ENCODE peak calls at places on chromosome 20, in five cellular contexts. H, F, I, W and K are unnamed samples.

GRCh38 chr20:31843881-31844280 is 1.5 kb downstream of the FOXS1 start:
- DNase-seq in W (no peak), H (no peak), F (no peak), I (no peak), K (no peak)

GRCh38 chr20:8331740-8332412 is 199.8 kb downstream of the PLCB1 start:
- DNase-seq in W (no peak), F (no peak), H (peak; percentile 76), I (no peak), K (peak; percentile 26)

GRCh38 chr20:33209789-33210188 is 7.4 kb upstream of the BPIFA3 start:
- DNase-seq in H (peak; percentile 52), I (no peak), W (peak; percentile 58), F (peak; percentile 78), K (no peak)

GRCh38 chr20:35702051-35702823 is 3.0 kb downstream of the ROMO1 start:
- DNase-seq in I (no peak), W (no peak), H (peak; percentile 79), F (no peak), K (peak; percentile 79)

GRCh38 chr20:1184638-1185315 is at the start of gene TMEM74B:
- DNase-seq in I (no peak), F (no peak), W (no peak), H (no peak), K (no peak)

GRCh38 chr20:35237486-35237885 is 11.0 kb downstream of the MMP24 start:
- DNase-seq in W (no peak), F (no peak), H (no peak), I (no peak), K (no peak)

GRCh38 chr20:35541118-35541782 is 628 bp upstream of the ERGIC3 start:
- DNase-seq in H (no peak), I (no peak), W (no peak), F (no peak), K (no peak)

GRCh38 chr20:235891-236290 is 8.8 kb downstream of the DEFB129 start:
- DNase-seq in F (no peak), W (no peak), H (no peak), I (no peak), K (no peak)

GRCh38 chr20:43667341-43668132 is 623 bp downstream of the MYBL2 start:
- DNase-seq in F (no peak), I (no peak), H (no peak), W (no peak), K (no peak)

GRCh38 chr20:17570347-17571152 is 675 bp downstream of the DSTN start:
- DNase-seq in W (peak; percentile 38), F (peak; percentile 58), I (peak; percentile 46), H (peak; percentile 33), K (peak; percentile 46)

GRCh38 chr20:19815553-19815991 is 57.5 kb downstream of the RIN2 start:
- DNase-seq in W (peak; percentile 66), I (no peak), H (peak; percentile 99), F (no peak), K (no peak)

GRCh38 chr20:40326794-40327193 is 362.2 kb downstream of the MAFB start:
- DNase-seq in W (no peak), F (no peak), H (no peak), I (no peak), K (no peak)

GRCh38 chr20:52291109-52291508 is 99.5 kb upstream of the ZFP64 start:
- DNase-seq in W (no peak), H (no peak), F (no peak), I (no peak), K (no peak)

GRCh38 chr20:62822788-62823651 is 6.2 kb downstream of the COL9A3 start:
- DNase-seq in F (peak; percentile 74), I (no peak), H (peak; percentile 11), W (no peak), K (no peak)

GRCh38 chr20:45857836-45858250 is 429 bp downstream of the ZSWIM3 start:
- DNase-seq in W (no peak), F (no peak), I (no peak), H (no peak), K (no peak)

GRCh38 chr20:37534401-37535157 is 6.9 kb upstream of the BLCAP start:
- DNase-seq in W (peak; percentile 49), H (peak; percentile 77), I (peak; percentile 37), F (peak; percentile 46), K (peak; percentile 76)

GRCh38 chr20:35632539-35633115 is 17.0 kb downstream of the SPAG4 start:
- DNase-seq in H (no peak), W (no peak), F (no peak), I (no peak), K (no peak)

GRCh38 chr20:25071722-25072121 is 10.2 kb downstream of the VSX1 start:
- DNase-seq in F (peak; percentile 21), I (no peak), H (no peak), W (no peak), K (no peak)

GRCh38 chr20:36167826-36168634 is 13.5 kb downstream of the EPB41L1 start:
- DNase-seq in H (peak; percentile 84), W (no peak), I (no peak), F (no peak), K (no peak)

GRCh38 chr20:23396961-23397620 is 24.2 kb downstream of the NAPB start:
- DNase-seq in I (no peak), H (peak; percentile 21), F (no peak), W (no peak), K (no peak)

GRCh38 chr20:34990231-34990630 is 34.6 kb downstream of the MYH7B start:
- DNase-seq in H (no peak), W (no peak), I (no peak), F (no peak), K (no peak)

GRCh38 chr20:2390971-2391675 is 10.4 kb downstream of the TGM6 start:
- DNase-seq in I (no peak), H (no peak), W (no peak), F (no peak), K (peak; percentile 52)

GRCh38 chr20:44745560-44746366 is at the start of gene KCNK15:
- DNase-seq in I (peak; percentile 28), H (peak; percentile 17), F (peak; percentile 62), W (peak; percentile 45), K (peak; percentile 93)

GRCh38 chr20:42461965-42462593 is 727.6 kb downstream of the PTPRT start:
- DNase-seq in F (no peak), W (no peak), I (no peak), H (no peak), K (no peak)

GRCh38 chr20:46557231-46557956 is 6.9 kb upstream of the OCSTAMP start:
- DNase-seq in F (no peak), W (no peak), I (no peak), H (peak; percentile 60), K (peak; percentile 52)

GRCh38 chr20:56630506-56631317 is 1.6 kb downstream of the TFAP2C start:
- DNase-seq in F (no peak), W (no peak), H (no peak), I (no peak), K (no peak)

GRCh38 chr20:15654208-15654649 is 919.0 kb downstream of the KIF16B start:
- DNase-seq in F (peak; percentile 45), H (peak; percentile 49), I (no peak), W (no peak), K (no peak)

GRCh38 chr20:61998343-61999121 is 67.1 kb downstream of the TAF4 start:
- DNase-seq in I (no peak), H (no peak), W (no peak), F (no peak), K (no peak)

GRCh38 chr20:6142348-6142993 is 19.6 kb upstream of the FERMT1 start:
- DNase-seq in I (no peak), F (peak; percentile 46), W (no peak), H (peak; percentile 65), K (peak; percentile 57)

GRCh38 chr20:41223112-41223511 is 85.8 kb downstream of the PLCG1 start:
- DNase-seq in I (no peak), F (no peak), H (peak; percentile 63), W (no peak), K (no peak)

GRCh38 chr20:25059866-25060465 is 2.0 kb upstream of the ACSS1 start:
- DNase-seq in W (no peak), I (no peak), F (peak; percentile 35), H (no peak), K (no peak)

GRCh38 chr20:47557791-47558190 is 56.1 kb downstream of the NCOA3 start:
- DNase-seq in H (peak; percentile 11), W (no peak), I (no peak), F (no peak), K (no peak)

GRCh38 chr20:44430270-44431065 is 45.2 kb upstream of the TTPAL start:
- DNase-seq in H (no peak), F (no peak), I (no peak), W (no peak), K (no peak)

GRCh38 chr20:41782255-41782654 is 164.1 kb upstream of the CHD6 start:
- DNase-seq in W (no peak), I (no peak), H (no peak), F (no peak), K (no peak)

GRCh38 chr20:57627972-57628650 is 7.9 kb upstream of the ZBP1 start:
- DNase-seq in H (peak; percentile 41), I (no peak), W (peak; percentile 70), F (no peak), K (peak; percentile 87)

GRCh38 chr20:33894798-33895197 is 83.7 kb downstream of the CHMP4B start:
- DNase-seq in F (no peak), H (no peak), W (no peak), I (no peak), K (no peak)

GRCh38 chr20:50957798-50958732 is at the start of gene DPM1:
- DNase-seq in I (peak; percentile 82), W (peak; percentile 92), H (peak; percentile 89), F (peak; percentile 89), K (peak; percentile 98)
- H3K4me3 ChIP-seq in I (peak within 1 kb of the TSS; percentile 92), W (peak within 1 kb of the TSS; percentile 93), H (peak within 1 kb of the TSS; percentile 91), F (peak within 1 kb of the TSS; percentile 100), K (peak within 1 kb of the TSS; percentile 95)

DNA sequence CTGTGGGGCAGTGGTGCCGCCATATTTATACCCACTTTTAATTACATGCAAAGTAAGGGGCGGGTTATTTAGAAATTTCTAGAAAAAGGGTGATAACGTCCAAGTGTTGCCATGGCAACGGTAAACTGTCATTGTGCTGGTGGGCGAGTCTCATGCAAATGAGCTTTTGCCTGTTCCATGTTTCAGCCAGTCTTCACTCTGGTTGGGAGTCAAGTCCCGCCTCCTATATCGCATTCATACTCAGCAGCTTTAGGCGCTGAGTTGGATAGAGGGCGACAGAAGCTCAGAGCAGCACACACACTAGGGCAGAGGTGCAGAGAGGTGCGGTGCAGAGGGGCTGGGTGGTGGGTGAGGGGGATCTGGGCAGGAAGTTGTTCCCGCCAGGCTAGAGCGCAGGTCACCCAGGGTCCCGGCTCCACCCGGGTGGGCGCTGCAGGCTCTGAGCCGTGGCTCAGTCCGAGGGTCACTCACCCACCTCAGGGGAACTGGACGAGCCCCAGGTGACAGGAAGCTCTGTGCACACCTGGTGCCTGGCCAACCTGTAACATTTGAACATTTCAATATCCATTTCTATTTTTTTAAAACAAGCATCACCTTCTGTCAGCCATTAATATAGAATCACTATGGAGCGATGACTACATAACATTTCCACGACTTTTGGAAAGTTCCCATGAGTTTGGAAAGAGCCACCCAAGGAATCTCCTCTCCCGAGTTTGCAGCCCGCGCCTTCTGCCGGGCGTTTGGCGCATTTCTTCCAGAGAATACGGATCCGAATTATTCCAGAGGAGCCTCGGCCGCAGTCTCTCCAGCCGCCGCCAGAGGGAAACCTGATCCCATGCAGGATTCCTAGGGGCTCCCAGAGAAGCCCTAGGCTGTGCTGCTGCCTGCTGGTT is 89.1 kb upstream of the PHACTR3 start:
- DNase-seq in H (peak; percentile 38), W (peak; percentile 57), I (peak; percentile 27), F (peak; percentile 77), K (peak; percentile 86)
- TF ChIP-seq CTCF in H (peak; percentile 78), W (peak; percentile 63), I (peak; percentile 30), F (peak; percentile 77), K (no peak)

GRCh38 chr20:10508468-10509251 is 73.6 kb downstream of the SLX4IP start:
- DNase-seq in I (no peak), F (no peak), W (no peak), H (peak; percentile 70), K (no peak)
- TF ChIP-seq POLR2A in I (no peak), F (no peak), W (no peak), H (no peak), K (no peak)

GRCh38 chr20:48825551-48825885 is 2.3 kb downstream of the PREX1 start:
- DNase-seq in I (no peak), W (no peak), H (no peak), F (no peak), K (no peak)
- H3K4me3 ChIP-seq in I (peak overlapping the region; percentile 87), W (peak overlapping the region; percentile 78), H (no peak overlapping the region), F (peak overlapping the region; percentile 74), K (no peak overlapping the region)